ENCODE peak calls at places on chromosomes 5 and 9, in eight cellular contexts. One of them, this sample, is unnamed.

GRCh38 chr5:138602371-138603000 is 27.3 kb upstream of the HSPA9 start:
- DNase-seq in IMR-90: no peak
- DNase-seq in effector memory CD4-positive, alpha-beta T cell: no peak
- DNase-seq in heart right ventricle: no peak
- DNase-seq in heart left ventricle: no peak
- DNase-seq in dorsolateral prefrontal cortex: no peak
- DNase-seq in mammary epithelial cell: no peak
- DNase-seq in uterus: no peak
- DNase-seq in this sample: no peak

GRCh38 chr9:93598647-93599241 is 22.4 kb downstream of the PHF2 start:
- DNase-seq in mammary epithelial cell: no peak
- DNase-seq in uterus: no peak
- DNase-seq in effector memory CD4-positive, alpha-beta T cell: no peak
- DNase-seq in heart left ventricle: no peak
- DNase-seq in dorsolateral prefrontal cortex: no peak
- DNase-seq in heart right ventricle: no peak
- DNase-seq in IMR-90: no peak
- DNase-seq in this sample: no peak

GRCh38 chr9:35495984-35496383 is 6.1 kb downstream of the RUSC2 start:
- DNase-seq in uterus: no peak
- DNase-seq in IMR-90: no peak
- DNase-seq in mammary epithelial cell: no peak
- DNase-seq in dorsolateral prefrontal cortex: no peak
- DNase-seq in heart left ventricle: no peak
- DNase-seq in effector memory CD4-positive, alpha-beta T cell: no peak
- DNase-seq in heart right ventricle: no peak
- DNase-seq in this sample: no peak

GRCh38 chr9:95494022-95494415 is 22.8 kb downstream of the PTCH1 start:
- DNase-seq in IMR-90: no peak
- DNase-seq in effector memory CD4-positive, alpha-beta T cell: no peak
- DNase-seq in mammary epithelial cell: no peak
- DNase-seq in heart right ventricle: no peak
- DNase-seq in uterus: no peak
- DNase-seq in heart left ventricle: no peak
- DNase-seq in dorsolateral prefrontal cortex: peak; percentile 48
- DNase-seq in this sample: no peak

GRCh38 chr5:174610968-174611367 is 113.4 kb upstream of the MSX2 start:
- DNase-seq in mammary epithelial cell: peak; percentile 30
- DNase-seq in heart left ventricle: no peak
- DNase-seq in uterus: no peak
- DNase-seq in heart right ventricle: no peak
- DNase-seq in dorsolateral prefrontal cortex: no peak
- DNase-seq in IMR-90: peak; percentile 75
- DNase-seq in effector memory CD4-positive, alpha-beta T cell: no peak
- DNase-seq in this sample: no peak

GRCh38 chr9:74783408-74783807 is 104.3 kb downstream of the TRPM6 start:
- DNase-seq in uterus: no peak
- DNase-seq in heart left ventricle: no peak
- DNase-seq in IMR-90: peak; percentile 69
- DNase-seq in effector memory CD4-positive, alpha-beta T cell: no peak
- DNase-seq in dorsolateral prefrontal cortex: no peak
- DNase-seq in mammary epithelial cell: peak; percentile 58
- DNase-seq in heart right ventricle: no peak
- DNase-seq in this sample: no peak

GRCh38 chr5:137481596-137481995 is 17.5 kb downstream of the SPOCK1 start:
- DNase-seq in heart right ventricle: no peak
- DNase-seq in effector memory CD4-positive, alpha-beta T cell: no peak
- DNase-seq in mammary epithelial cell: peak; percentile 55
- DNase-seq in heart left ventricle: no peak
- DNase-seq in IMR-90: no peak
- DNase-seq in dorsolateral prefrontal cortex: no peak
- DNase-seq in uterus: no peak
- DNase-seq in this sample: no peak

GRCh38 chr5:40406426-40407211 is 273.1 kb upstream of the PTGER4 start:
- DNase-seq in IMR-90: no peak
- DNase-seq in heart right ventricle: no peak
- DNase-seq in effector memory CD4-positive, alpha-beta T cell: no peak
- DNase-seq in mammary epithelial cell: no peak
- DNase-seq in heart left ventricle: no peak
- DNase-seq in uterus: no peak
- DNase-seq in dorsolateral prefrontal cortex: no peak
- DNase-seq in this sample: no peak

GRCh38 chr5:5380298-5380697 is 42.2 kb upstream of the ICE1 start:
- DNase-seq in mammary epithelial cell: no peak
- DNase-seq in IMR-90: no peak
- DNase-seq in heart right ventricle: no peak
- DNase-seq in heart left ventricle: no peak
- DNase-seq in effector memory CD4-positive, alpha-beta T cell: no peak
- DNase-seq in dorsolateral prefrontal cortex: no peak
- DNase-seq in uterus: no peak
- DNase-seq in this sample: no peak

GRCh38 chr5:155049569-155050383 is 36.2 kb downstream of the KIF4B start:
- DNase-seq in dorsolateral prefrontal cortex: no peak
- DNase-seq in effector memory CD4-positive, alpha-beta T cell: no peak
- DNase-seq in heart left ventricle: no peak
- DNase-seq in mammary epithelial cell: peak; percentile 9
- DNase-seq in IMR-90: peak; percentile 4
- DNase-seq in uterus: no peak
- DNase-seq in heart right ventricle: no peak
- DNase-seq in this sample: no peak
- H3K4me3 ChIP-seq in dorsolateral prefrontal cortex: no peak overlapping the region
- H3K4me3 ChIP-seq in effector memory CD4-positive, alpha-beta T cell: no peak overlapping the region
- H3K4me3 ChIP-seq in heart left ventricle: no peak overlapping the region
- H3K4me3 ChIP-seq in mammary epithelial cell: no peak overlapping the region
- H3K4me3 ChIP-seq in IMR-90: no peak overlapping the region
- H3K4me3 ChIP-seq in uterus: no peak overlapping the region
- H3K4me3 ChIP-seq in heart right ventricle: no peak overlapping the region
- H3K4me3 ChIP-seq in this sample: no peak overlapping the region

DNA sequence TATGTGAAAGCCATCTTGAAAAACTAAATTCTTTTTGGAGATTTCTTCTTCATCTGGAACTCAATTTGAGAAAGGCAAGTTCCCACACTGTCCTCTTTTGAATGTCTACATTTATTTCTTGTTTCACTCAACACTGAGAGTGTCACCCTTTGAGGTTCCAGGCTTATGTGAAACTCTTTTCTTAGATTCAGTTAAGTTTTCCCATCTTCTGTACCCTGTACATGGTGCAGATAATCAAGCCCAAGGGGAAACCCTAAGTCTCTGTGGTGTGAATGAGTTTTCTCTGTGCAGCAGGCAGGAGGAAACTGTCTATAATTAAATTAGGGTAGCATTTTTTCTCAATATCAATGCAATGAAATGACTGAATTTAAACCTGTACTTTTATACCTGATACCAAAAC is 72.3 kb upstream of the PRLR start:
- DNase-seq in mammary epithelial cell: no peak
- DNase-seq in IMR-90: no peak
- DNase-seq in heart right ventricle: no peak
- DNase-seq in uterus: no peak
- DNase-seq in heart left ventricle: no peak
- DNase-seq in dorsolateral prefrontal cortex: no peak
- DNase-seq in effector memory CD4-positive, alpha-beta T cell: no peak
- DNase-seq in this sample: no peak
- H3K4me3 ChIP-seq in mammary epithelial cell: no peak overlapping the region
- H3K4me3 ChIP-seq in IMR-90: no peak overlapping the region
- H3K4me3 ChIP-seq in heart right ventricle: no peak overlapping the region
- H3K4me3 ChIP-seq in uterus: no peak overlapping the region
- H3K4me3 ChIP-seq in heart left ventricle: no peak overlapping the region
- H3K4me3 ChIP-seq in dorsolateral prefrontal cortex: no peak overlapping the region
- H3K4me3 ChIP-seq in effector memory CD4-positive, alpha-beta T cell: no peak overlapping the region
- H3K4me3 ChIP-seq in this sample: no peak overlapping the region

GRCh38 chr9:126615251-126615790 is 1.6 kb downstream of the LMX1B start:
- DNase-seq in IMR-90: peak; percentile 4
- DNase-seq in heart right ventricle: peak; percentile 38
- DNase-seq in heart left ventricle: peak; percentile 50
- DNase-seq in mammary epithelial cell: peak; percentile 70
- DNase-seq in uterus: no peak
- DNase-seq in effector memory CD4-positive, alpha-beta T cell: no peak
- DNase-seq in dorsolateral prefrontal cortex: no peak
- DNase-seq in this sample: no peak
- H3K4me3 ChIP-seq in IMR-90: no peak overlapping the region
- H3K4me3 ChIP-seq in heart right ventricle: peak overlapping the region; percentile 44
- H3K4me3 ChIP-seq in heart left ventricle: peak overlapping the region; percentile 31
- H3K4me3 ChIP-seq in mammary epithelial cell: peak overlapping the region; percentile 78
- H3K4me3 ChIP-seq in uterus: no peak overlapping the region
- H3K4me3 ChIP-seq in effector memory CD4-positive, alpha-beta T cell: no peak overlapping the region
- H3K4me3 ChIP-seq in dorsolateral prefrontal cortex: no peak overlapping the region
- H3K4me3 ChIP-seq in this sample: no peak overlapping the region

GRCh38 chr9:20319641-20320337 is 302.5 kb downstream of the MLLT3 start:
- DNase-seq in heart left ventricle: no peak
- DNase-seq in effector memory CD4-positive, alpha-beta T cell: no peak
- DNase-seq in uterus: no peak
- DNase-seq in dorsolateral prefrontal cortex: no peak
- DNase-seq in IMR-90: peak; percentile 88
- DNase-seq in mammary epithelial cell: peak; percentile 85
- DNase-seq in heart right ventricle: no peak
- DNase-seq in this sample: no peak

GRCh38 chr9:20321683-20322082 is 300.6 kb downstream of the MLLT3 start:
- DNase-seq in IMR-90: no peak
- DNase-seq in heart left ventricle: no peak
- DNase-seq in uterus: no peak
- DNase-seq in effector memory CD4-positive, alpha-beta T cell: peak; percentile 36
- DNase-seq in heart right ventricle: no peak
- DNase-seq in mammary epithelial cell: no peak
- DNase-seq in dorsolateral prefrontal cortex: no peak
- DNase-seq in this sample: no peak

GRCh38 chr9:20317701-20318100 is 304.6 kb downstream of the MLLT3 start:
- DNase-seq in IMR-90: no peak
- DNase-seq in uterus: no peak
- DNase-seq in dorsolateral prefrontal cortex: no peak
- DNase-seq in heart left ventricle: no peak
- DNase-seq in heart right ventricle: no peak
- DNase-seq in mammary epithelial cell: no peak
- DNase-seq in effector memory CD4-positive, alpha-beta T cell: no peak
- DNase-seq in this sample: no peak

GRCh38 chr9:20320921-20321320 is 301.4 kb downstream of the MLLT3 start:
- DNase-seq in heart left ventricle: no peak
- DNase-seq in dorsolateral prefrontal cortex: no peak
- DNase-seq in uterus: no peak
- DNase-seq in heart right ventricle: no peak
- DNase-seq in mammary epithelial cell: peak; percentile 74
- DNase-seq in effector memory CD4-positive, alpha-beta T cell: no peak
- DNase-seq in IMR-90: no peak
- DNase-seq in this sample: no peak

DNA sequence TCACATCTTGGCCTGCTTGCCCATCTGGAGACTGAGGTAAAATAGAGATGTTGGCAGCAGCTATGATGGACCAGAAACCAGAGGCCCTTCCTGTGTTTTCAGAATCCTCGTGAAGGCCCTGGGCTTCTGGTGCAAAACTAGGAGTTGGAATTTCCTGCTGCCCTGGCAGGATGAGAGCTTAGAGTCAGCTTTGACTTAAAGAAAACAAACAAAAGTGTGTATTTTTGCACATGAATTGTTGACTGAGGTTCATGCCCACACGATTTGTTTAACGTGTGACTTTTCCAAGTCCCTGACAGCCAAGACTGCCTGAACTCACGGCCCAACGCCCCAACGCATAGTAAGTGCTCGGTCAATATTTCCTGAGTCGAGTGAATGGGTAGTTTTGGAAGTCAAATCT is 303.1 kb downstream of the MLLT3 start:
- DNase-seq in effector memory CD4-positive, alpha-beta T cell: no peak
- DNase-seq in IMR-90: peak; percentile 8
- DNase-seq in uterus: no peak
- DNase-seq in mammary epithelial cell: no peak
- DNase-seq in dorsolateral prefrontal cortex: no peak
- DNase-seq in heart left ventricle: no peak
- DNase-seq in heart right ventricle: no peak
- DNase-seq in this sample: no peak
- H3K4me3 ChIP-seq in effector memory CD4-positive, alpha-beta T cell: no peak overlapping the region
- H3K4me3 ChIP-seq in IMR-90: no peak overlapping the region
- H3K4me3 ChIP-seq in uterus: no peak overlapping the region
- H3K4me3 ChIP-seq in mammary epithelial cell: no peak overlapping the region
- H3K4me3 ChIP-seq in dorsolateral prefrontal cortex: no peak overlapping the region
- H3K4me3 ChIP-seq in heart left ventricle: no peak overlapping the region
- H3K4me3 ChIP-seq in heart right ventricle: no peak overlapping the region
- H3K4me3 ChIP-seq in this sample: no peak overlapping the region

DNA sequence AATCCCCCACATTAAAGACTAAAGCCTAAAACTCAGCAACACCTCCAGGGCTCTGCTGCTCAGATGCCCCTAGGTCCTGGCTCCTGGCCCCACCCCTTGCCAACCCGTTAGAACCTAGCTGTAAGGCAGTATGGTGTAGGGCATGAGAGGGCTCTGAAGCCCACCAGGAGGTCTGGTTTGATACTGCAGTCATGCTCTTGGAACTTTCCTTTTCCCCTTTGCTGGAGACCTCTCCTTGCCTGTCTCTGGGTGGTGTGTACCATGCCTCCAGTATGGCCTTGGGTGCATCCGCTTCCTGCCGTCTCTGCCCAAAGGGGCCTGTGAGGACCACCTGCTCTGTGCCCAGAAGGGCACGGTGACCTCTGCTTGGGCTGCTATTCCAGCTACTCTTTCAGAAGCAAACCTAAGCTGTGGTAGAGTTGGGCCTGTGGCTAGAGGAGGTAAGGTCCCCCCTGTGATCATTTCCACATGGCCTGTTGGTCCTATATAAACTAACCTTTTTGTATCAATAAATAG is 3.5 kb downstream of the TENT4A start:
- DNase-seq in mammary epithelial cell: no peak
- DNase-seq in heart left ventricle: no peak
- DNase-seq in IMR-90: no peak
- DNase-seq in uterus: no peak
- DNase-seq in heart right ventricle: no peak
- DNase-seq in dorsolateral prefrontal cortex: no peak
- DNase-seq in effector memory CD4-positive, alpha-beta T cell: no peak
- DNase-seq in this sample: no peak
- H3K4me3 ChIP-seq in mammary epithelial cell: no peak overlapping the region
- H3K4me3 ChIP-seq in heart left ventricle: no peak overlapping the region
- H3K4me3 ChIP-seq in IMR-90: no peak overlapping the region
- H3K4me3 ChIP-seq in uterus: no peak overlapping the region
- H3K4me3 ChIP-seq in heart right ventricle: peak overlapping the region; percentile 64
- H3K4me3 ChIP-seq in dorsolateral prefrontal cortex: no peak overlapping the region
- H3K4me3 ChIP-seq in effector memory CD4-positive, alpha-beta T cell: peak overlapping the region; percentile 50
- H3K4me3 ChIP-seq in this sample: no peak overlapping the region

GRCh38 chr5:151151263-151151660 is 6.3 kb downstream of the ANXA6 start:
- DNase-seq in uterus: no peak
- DNase-seq in heart right ventricle: no peak
- DNase-seq in dorsolateral prefrontal cortex: no peak
- DNase-seq in mammary epithelial cell: no peak
- DNase-seq in heart left ventricle: no peak
- DNase-seq in effector memory CD4-positive, alpha-beta T cell: no peak
- DNase-seq in IMR-90: no peak
- DNase-seq in this sample: no peak

GRCh38 chr5:151153300-151153699 is 4.3 kb downstream of the ANXA6 start:
- DNase-seq in dorsolateral prefrontal cortex: no peak
- DNase-seq in IMR-90: no peak
- DNase-seq in uterus: no peak
- DNase-seq in heart right ventricle: no peak
- DNase-seq in effector memory CD4-positive, alpha-beta T cell: no peak
- DNase-seq in mammary epithelial cell: no peak
- DNase-seq in heart left ventricle: no peak
- DNase-seq in this sample: no peak

GRCh38 chr5:151148583-151148982 is 9.0 kb downstream of the ANXA6 start:
- DNase-seq in uterus: no peak
- DNase-seq in heart right ventricle: no peak
- DNase-seq in heart left ventricle: no peak
- DNase-seq in IMR-90: no peak
- DNase-seq in effector memory CD4-positive, alpha-beta T cell: no peak
- DNase-seq in mammary epithelial cell: no peak
- DNase-seq in dorsolateral prefrontal cortex: no peak
- DNase-seq in this sample: no peak

GRCh38 chr5:151151793-151152192 is 5.8 kb downstream of the ANXA6 start:
- DNase-seq in heart left ventricle: no peak
- DNase-seq in dorsolateral prefrontal cortex: no peak
- DNase-seq in uterus: no peak
- DNase-seq in effector memory CD4-positive, alpha-beta T cell: no peak
- DNase-seq in mammary epithelial cell: no peak
- DNase-seq in heart right ventricle: no peak
- DNase-seq in IMR-90: peak; percentile 47
- DNase-seq in this sample: no peak

GRCh38 chr5:151150484-151151262 is 6.9 kb downstream of the ANXA6 start:
- DNase-seq in IMR-90: peak; percentile 47
- DNase-seq in dorsolateral prefrontal cortex: no peak
- DNase-seq in heart right ventricle: peak; percentile 44
- DNase-seq in uterus: peak; percentile 74
- DNase-seq in effector memory CD4-positive, alpha-beta T cell: peak; percentile 58
- DNase-seq in heart left ventricle: no peak
- DNase-seq in mammary epithelial cell: no peak
- DNase-seq in this sample: peak; percentile 89
- H3K4me3 ChIP-seq in IMR-90: no peak overlapping the region
- H3K4me3 ChIP-seq in dorsolateral prefrontal cortex: no peak overlapping the region
- H3K4me3 ChIP-seq in heart right ventricle: no peak overlapping the region
- H3K4me3 ChIP-seq in uterus: no peak overlapping the region
- H3K4me3 ChIP-seq in effector memory CD4-positive, alpha-beta T cell: peak overlapping the region; percentile 29
- H3K4me3 ChIP-seq in heart left ventricle: no peak overlapping the region
- H3K4me3 ChIP-seq in mammary epithelial cell: no peak overlapping the region
- H3K4me3 ChIP-seq in this sample: no peak overlapping the region

This sample was measured in sigmoid colon.